ENCODE peak calls at places on chromosomes 3 and 15, in eight cellular contexts. O is CD8-positive, alpha-beta T cell; D is GM23248; M is right cardiac atrium; E is neural progenitor cell; P is neuronal stem cell; L is cardiac muscle cell; G is MM.1S. H is an unnamed sample.
A peak's percentile ranks its signal among the peaks of the same experiment; 100 is the strongest.

GRCh38 chr3:3170998-3171397 is 8.5 kb downstream of the CRBN start:
- DNase-seq in O (no peak), D (peak; percentile 50), M (no peak), E (peak; percentile 28), P (no peak), L (peak; percentile 12), G (peak; percentile 57), H (no peak)

GRCh38 chr15:76116138-76116885 is 56.5 kb downstream of the TMEM266 start:
- DNase-seq in O (no peak), D (no peak), M (no peak), E (peak; percentile 40), P (no peak), L (peak; percentile 3), G (no peak), H (no peak)

GRCh38 chr3:13822042-13822441 is 57.8 kb downstream of the WNT7A start:
- DNase-seq in O (no peak), D (peak; percentile 58), M (no peak), E (no peak), P (no peak), L (no peak), G (no peak), H (no peak)

GRCh38 chr15:73046073-73046472 is 6.2 kb upstream of the NEO1 start:
- DNase-seq in O (no peak), D (no peak), M (no peak), E (no peak), P (no peak), L (no peak), G (no peak), H (no peak)

GRCh38 chr3:58492385-58492970 is 582 bp downstream of the KCTD6 start:
- DNase-seq in O (peak; percentile 24), D (peak; percentile 45), M (no peak), E (no peak), P (no peak), L (no peak), G (peak; percentile 44), H (no peak)

GRCh38 chr3:172285844-172286243 is 162.4 kb downstream of the GHSR start:
- DNase-seq in O (no peak), D (peak; percentile 71), M (no peak), E (no peak), P (no peak), L (no peak), G (no peak), H (no peak)

GRCh38 chr3:52120576-52121458 is 33.4 kb downstream of the POC1A start:
- DNase-seq in O (no peak), D (peak; percentile 42), M (no peak), E (no peak), P (no peak), L (no peak), G (no peak), H (no peak)

GRCh38 chr15:59567369-59567768 is 44.2 kb upstream of the GCNT3 start:
- DNase-seq in O (no peak), D (no peak), M (no peak), E (no peak), P (no peak), L (no peak), G (no peak), H (no peak)

GRCh38 chr15:29750754-29751153 is 71.5 kb downstream of the TJP1 start:
- DNase-seq in O (no peak), D (peak; percentile 24), M (no peak), E (no peak), P (no peak), L (no peak), G (no peak), H (no peak)

GRCh38 chr3:34377961-34378360 is 579.5 kb downstream of the PDCD6IP start:
- DNase-seq in O (no peak), D (no peak), M (no peak), E (no peak), P (no peak), L (no peak), G (no peak), H (no peak)

GRCh38 chr15:67613708-67614107 is 71.2 kb downstream of the MAP2K5 start:
- DNase-seq in O (no peak), D (no peak), M (no peak), E (no peak), P (no peak), L (no peak), G (no peak), H (no peak)

GRCh38 chr15:54816406-54816805 is 380.3 kb downstream of the RSL24D1 start:
- DNase-seq in O (no peak), D (no peak), M (no peak), E (no peak), P (no peak), L (no peak), G (no peak), H (no peak)

GRCh38 chr15:43775411-43775965 is 1.3 kb downstream of the ELL3 start:
- DNase-seq in O (no peak), D (peak; percentile 74), M (no peak), E (peak; percentile 40), P (no peak), L (peak; percentile 51), G (no peak), H (no peak)

GRCh38 chr3:124520970-124521369 is 209.3 kb upstream of the UMPS start:
- DNase-seq in O (no peak), D (peak; percentile 10), M (no peak), E (no peak), P (no peak), L (no peak), G (no peak), H (no peak)

GRCh38 chr3:155391583-155391982 is 98.1 kb upstream of the STRIT1 start:
- DNase-seq in O (no peak), D (peak; percentile 93), M (peak; percentile 21), E (peak; percentile 66), P (peak; percentile 39), L (no peak), G (no peak), H (peak; percentile 70)

GRCh38 chr3:32109256-32109655 is 2.8 kb downstream of the GPD1L start:
- DNase-seq in O (no peak), D (peak; percentile 10), M (peak; percentile 91), E (no peak), P (no peak), L (peak; percentile 55), G (no peak), H (peak; percentile 84)

GRCh38 chr15:22927761-22928160 is 52.4 kb downstream of the CYFIP1 start:
- DNase-seq in O (no peak), D (no peak), M (no peak), E (no peak), P (no peak), L (no peak), G (no peak), H (no peak)

GRCh38 chr3:118713502-118714207 is 321.0 kb downstream of the IGSF11 start:
- DNase-seq in O (no peak), D (no peak), M (no peak), E (no peak), P (no peak), L (no peak), G (no peak), H (no peak)

GRCh38 chr3:38141952-38142273 is 3.5 kb downstream of the MYD88 start:
- DNase-seq in O (no peak), D (no peak), M (no peak), E (no peak), P (no peak), L (no peak), G (no peak), H (no peak)

GRCh38 chr15:57440799-57441198 is 64.5 kb downstream of the CGNL1 start:
- DNase-seq in O (no peak), D (peak; percentile 70), M (no peak), E (no peak), P (no peak), L (peak; percentile 67), G (peak; percentile 39), H (no peak)

GRCh38 chr15:43293402-43293801 is 26.7 kb upstream of the TGM5 start:
- DNase-seq in O (no peak), D (peak; percentile 22), M (no peak), E (peak; percentile 65), P (no peak), L (peak; percentile 50), G (no peak), H (no peak)

GRCh38 chr3:193868590-193868989 is 267.4 kb upstream of the HES1 start:
- DNase-seq in O (no peak), D (no peak), M (no peak), E (no peak), P (no peak), L (no peak), G (no peak), H (no peak)
- H3K4me1 ChIP-seq in O (no peaks in the 10 kb centered on the region), D (no peaks in the 10 kb centered on the region), M (peaks cover 6% of the 10 kb centered on the region), E (peaks cover 10% of the 10 kb centered on the region), P (peaks cover 14% of the 10 kb centered on the region), L (no peaks in the 10 kb centered on the region), G (peaks cover 12% of the 10 kb centered on the region), H (peaks cover 21% of the 10 kb centered on the region)

DNA sequence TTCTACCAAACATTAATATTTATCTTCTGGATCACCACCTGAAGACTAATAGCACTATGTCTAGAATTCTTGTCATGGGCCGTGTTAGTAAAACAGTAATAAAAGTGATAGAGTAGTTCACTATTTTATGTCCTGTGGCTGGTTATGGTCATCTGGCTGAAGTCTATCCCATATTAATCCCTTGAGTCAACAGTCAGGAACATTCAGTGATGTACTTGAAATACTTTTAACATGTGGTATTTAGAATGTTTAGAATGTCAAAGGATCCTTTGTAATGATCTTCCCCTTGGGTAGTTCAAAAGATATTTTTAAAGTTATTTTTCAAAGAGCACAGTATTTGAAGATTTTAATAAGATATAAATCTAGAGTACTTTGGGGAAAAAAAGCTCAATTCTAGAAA is 117.0 kb downstream of the MBNL1 start:
- DNase-seq in O (no peak), D (peak; percentile 83), M (no peak), E (no peak), P (no peak), L (no peak), G (no peak), H (no peak)
- H3K4me3 ChIP-seq in O (no peak overlapping the region), D (peak overlapping the region; percentile 23), M (peak overlapping the region; percentile 10), E (no peak overlapping the region), P (no peak overlapping the region), L (no peak overlapping the region), G (no peak overlapping the region), H (no peak overlapping the region)

GRCh38 chr15:40059821-40060220 is 20.8 kb upstream of the SRP14 start:
- DNase-seq in O (no peak), D (no peak), M (no peak), E (no peak), P (no peak), L (no peak), G (no peak), H (no peak)
- H3K4me1 ChIP-seq in O (peaks cover 18% of the 10 kb centered on the region), D (peaks cover 37% of the 10 kb centered on the region), M (peaks cover 3% of the 10 kb centered on the region), E (peaks cover 14% of the 10 kb centered on the region), P (peaks cover 5% of the 10 kb centered on the region), L (peaks cover 9% of the 10 kb centered on the region), G (peaks cover 58% of the 10 kb centered on the region), H (peaks cover 26% of the 10 kb centered on the region)

DNA sequence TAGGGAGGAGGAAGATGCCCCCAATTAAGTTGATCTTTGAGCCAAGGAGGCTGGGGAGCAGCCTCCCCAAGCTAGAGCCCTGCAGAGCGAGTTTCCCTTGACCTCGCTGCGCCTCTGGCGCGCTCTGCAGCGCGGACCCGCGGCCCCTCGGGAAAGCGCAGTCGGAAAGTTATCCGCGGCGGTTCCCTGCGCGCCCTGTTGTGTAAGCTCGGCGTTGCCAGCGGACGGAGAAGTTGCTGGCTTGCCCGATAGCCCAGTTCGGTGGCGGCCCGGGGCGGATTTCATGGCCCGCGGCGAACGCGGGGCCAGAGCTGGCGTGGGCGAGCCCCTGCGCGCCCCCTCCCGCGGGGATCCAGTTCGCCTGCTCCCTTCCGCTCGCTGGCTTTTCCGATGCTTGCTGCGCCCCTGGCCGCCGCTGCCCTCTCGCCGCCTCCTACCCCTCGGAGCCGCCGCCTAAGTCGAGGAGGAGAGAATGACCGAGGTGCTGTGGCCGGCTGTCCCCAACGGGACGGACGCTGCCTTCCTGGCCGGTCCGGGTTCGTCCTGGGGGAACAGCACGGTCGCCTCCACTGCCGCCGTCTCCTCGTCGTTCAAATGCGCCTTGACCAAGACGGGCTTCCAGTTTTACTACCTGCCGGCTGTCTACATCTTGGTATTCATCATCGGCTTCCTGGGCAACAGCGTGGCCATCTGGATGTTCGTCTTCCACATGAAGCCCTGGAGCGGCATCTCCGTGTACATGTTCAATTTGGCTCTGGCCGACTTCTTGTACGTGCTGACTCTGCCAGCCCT is 576 bp downstream of the P2RY1 start:
- DNase-seq in O (no peak), D (peak; percentile 71), M (peak; percentile 77), E (peak; percentile 84), P (peak; percentile 66), L (peak; percentile 75), G (peak; percentile 64), H (peak; percentile 73)
- H3K4me3 ChIP-seq in O (no peak overlapping the region), D (peak overlapping the region; percentile 72), M (peak overlapping the region; percentile 63), E (peak overlapping the region; percentile 60), P (peak overlapping the region; percentile 90), L (peak overlapping the region; percentile 86), G (peak overlapping the region; percentile 89), H (peak overlapping the region; percentile 77)